ENCODE peak calls at places on chromosomes 13 and 19, in five cellular contexts. N is fibroblast of the aortic adventitia; Y is astrocyte of the spinal cord; H is CD8-positive, alpha-beta T cell; T is cardiac fibroblast. X is an unnamed sample.

GRCh38 chr13:102721800-102722231 is 27.0 kb upstream of the METTL21C start:
- DNase-seq in N (peak), H (no peak), T (peak), Y (no peak), X (no peak)

GRCh38 chr19:6055013-6055795 is 55.1 kb downstream of the RFX2 start:
- DNase-seq in T (no peak), H (no peak), N (peak), Y (no peak), X (no peak)

GRCh38 chr19:41339936-41340335 is 13.8 kb downstream of the TGFB1 start:
- DNase-seq in T (peak), Y (no peak), H (no peak), N (peak), X (no peak)

GRCh38 chr19:13633522-13633922 is 127.2 kb upstream of the CACNA1A start:
- DNase-seq in T (no peak), H (no peak), N (no peak), Y (no peak), X (no peak)

GRCh38 chr19:525857-526419 is 5.6 kb upstream of the CDC34 start:
- DNase-seq in T (no peak), Y (no peak), H (no peak), N (no peak), X (no peak)

GRCh38 chr13:57030671-57031070 is 110.0 kb upstream of the PRR20A start:
- DNase-seq in Y (no peak), T (no peak), H (no peak), N (no peak), X (no peak)

GRCh38 chr13:94345374-94346195 is 133.9 kb downstream of the DCT start:
- DNase-seq in Y (peak), T (peak), N (peak), H (no peak), X (no peak)

GRCh38 chr13:112903071-112903577 is 65.9 kb upstream of the MCF2L start:
- DNase-seq in N (no peak), Y (no peak), H (no peak), T (no peak), X (no peak)

GRCh38 chr13:91571681-91572080 is 173.3 kb downstream of the GPC5 start:
- DNase-seq in N (no peak), H (no peak), T (no peak), Y (no peak), X (no peak)

GRCh38 chr13:38395505-38395803 is 45.8 kb downstream of the UFM1 start:
- DNase-seq in Y (no peak), T (no peak), N (no peak), H (no peak), X (no peak)

GRCh38 chr13:106276876-106277275 is 258.6 kb downstream of the EFNB2 start:
- DNase-seq in N (no peak), T (no peak), Y (peak), H (no peak), X (no peak)

GRCh38 chr19:17488593-17489391 is 18.5 kb downstream of the SLC27A1 start:
- DNase-seq in H (peak), N (no peak), Y (no peak), T (no peak), X (peak)

GRCh38 chr19:50728084-50728737 is 5.0 kb downstream of the CLEC11A start:
- DNase-seq in Y (peak), H (peak), T (peak), N (peak), X (peak)

GRCh38 chr13:42039457-42039945 is 8.9 kb upstream of the DGKH start:
- DNase-seq in H (no peak), N (no peak), Y (no peak), T (no peak), X (peak)

GRCh38 chr19:37933965-37934364 is 27.0 kb downstream of the SIPA1L3 start:
- DNase-seq in H (no peak), T (peak), Y (peak), N (peak), X (no peak)

GRCh38 chr19:43820098-43820860 is 6.8 kb upstream of the ZNF283 start:
- DNase-seq in N (peak), T (peak), H (no peak), Y (peak), X (peak)

GRCh38 chr19:50147462-50148423 is 15.3 kb downstream of the IZUMO2 start:
- DNase-seq in Y (peak), H (peak), N (peak), T (peak), X (peak)

GRCh38 chr13:88526186-88526852 is 855.1 kb downstream of the SLITRK5 start:
- DNase-seq in H (no peak), Y (no peak), N (no peak), T (no peak), X (no peak)

GRCh38 chr19:1134431-1134830 is 30.6 kb downstream of the GPX4 start:
- DNase-seq in H (no peak), Y (no peak), N (peak), T (peak), X (no peak)

GRCh38 chr13:91308299-91308698 is 39.2 kb upstream of the MIR17HG start:
- DNase-seq in H (no peak), T (no peak), Y (no peak), N (no peak), X (no peak)

GRCh38 chr19:54316746-54317107 is 3.8 kb upstream of the LILRA5 start:
- DNase-seq in N (no peak), H (no peak), T (no peak), Y (no peak), X (no peak)

GRCh38 chr13:98977568-98978270 is at the start of gene DOCK9:
- DNase-seq in N (peak), T (peak), Y (peak), H (no peak), X (no peak)

GRCh38 chr19:1213391-1214286 is 8.1 kb downstream of the STK11 start:
- DNase-seq in H (no peak), T (peak), Y (peak), N (no peak), X (peak)

GRCh38 chr19:584240-585001 is 5.3 kb upstream of the HCN2 start:
- DNase-seq in H (peak), Y (peak), N (peak), T (peak), X (peak)

GRCh38 chr13:40247845-40248244 is 418.6 kb downstream of the FOXO1 start:
- DNase-seq in Y (no peak), T (peak), N (peak), H (no peak), X (peak)

GRCh38 chr19:42126565-42126964 is 5.7 kb downstream of the POU2F2 start:
- DNase-seq in H (no peak), N (no peak), Y (no peak), T (no peak), X (no peak)

GRCh38 chr19:56637976-56638555 is 4.9 kb upstream of the SMIM17 start:
- DNase-seq in T (peak), Y (peak), N (peak), H (no peak), X (peak)

GRCh38 chr13:51838235-51838846 is 6.6 kb downstream of the TMEM272 start:
- DNase-seq in Y (peak), T (peak), H (no peak), N (peak), X (no peak)

GRCh38 chr19:14167594-14168138 is 31.3 kb upstream of the ASF1B start:
- DNase-seq in Y (no peak), N (no peak), T (no peak), H (peak), X (no peak)

GRCh38 chr19:55119053-55119452 is 1.6 kb upstream of the PPP1R12C start:
- DNase-seq in H (no peak), T (no peak), Y (no peak), N (no peak), X (no peak)

GRCh38 chr13:114161028-114161556 is 18.0 kb upstream of the CFAP97D2 start:
- DNase-seq in Y (no peak), H (no peak), T (no peak), N (no peak), X (no peak)

GRCh38 chr13:51292000-51292550 is 47.4 kb upstream of the SERPINE3 start:
- DNase-seq in T (peak), N (peak), H (no peak), Y (peak), X (no peak)

GRCh38 chr13:97005631-97006262 is 11.5 kb upstream of the OXGR1 start:
- DNase-seq in T (peak), H (no peak), Y (peak), N (peak), X (no peak)

GRCh38 chr13:46173656-46174055 is 8.3 kb downstream of the LCP1 start:
- DNase-seq in N (no peak), T (no peak), H (no peak), Y (no peak), X (no peak)

GRCh38 chr13:83503424-83503823 is 378.9 kb downstream of the SLITRK1 start:
- DNase-seq in H (no peak), T (peak), N (peak), Y (peak), X (no peak)

GRCh38 chr13:72542241-72542640 is 185.2 kb downstream of the MZT1 start:
- DNase-seq in N (no peak), Y (no peak), H (no peak), T (no peak), X (no peak)

GRCh38 chr19:9958451-9958850 is 22.1 kb upstream of the OLFM2 start:
- DNase-seq in Y (peak), T (peak), H (no peak), N (peak), X (no peak)
- TF ChIP-seq CTCF in Y (no peak), T (no peak), H (no peak), N (peak), X (no peak)

GRCh38 chr13:50268500-50268899 is 253.3 kb downstream of the KCNRG start:
- DNase-seq in T (peak), H (no peak), N (peak), Y (no peak), X (no peak)
- TF ChIP-seq CTCF in T (peak), H (no peak), N (peak), Y (no peak), X (no peak)

DNA sequence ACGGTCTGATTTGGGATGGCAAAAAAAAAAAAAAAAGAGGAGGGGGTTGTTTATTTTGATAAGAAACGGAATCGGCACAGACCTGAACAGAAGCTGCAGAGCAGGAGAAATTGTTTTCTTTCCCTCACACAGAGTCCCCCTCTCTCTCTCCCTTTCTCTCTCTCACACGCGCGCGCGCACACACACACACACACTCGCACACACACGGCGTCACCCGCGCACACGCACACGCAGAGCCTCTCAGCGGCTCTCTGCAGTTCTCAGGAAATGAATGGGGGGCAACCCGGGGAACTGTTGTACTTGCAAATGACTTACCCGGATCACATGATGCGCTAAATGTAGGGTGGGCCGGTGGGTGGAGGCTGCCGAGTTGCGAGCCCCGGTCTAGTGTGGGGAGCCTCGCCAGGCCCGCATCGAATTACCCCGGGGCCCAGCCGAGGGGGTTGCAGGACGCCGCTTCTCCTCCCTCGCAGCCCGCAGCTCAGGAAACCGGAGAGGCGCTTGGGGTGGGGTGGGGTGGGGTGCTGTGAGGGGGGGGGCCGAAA is 475 bp downstream of the KLF12 start:
- DNase-seq in Y (peak), H (peak), T (peak), N (peak), X (peak)
- TF ChIP-seq CTCF in Y (no peak), H (no peak), T (no peak), N (no peak), X (no peak)

GRCh38 chr13:66492479-66492878 is 737.7 kb downstream of the PCDH9 start:
- DNase-seq in Y (no peak), T (no peak), N (no peak), H (no peak), X (no peak)
- TF ChIP-seq CTCF in Y (no peak), T (peak), N (no peak), H (no peak), X (no peak)

DNA sequence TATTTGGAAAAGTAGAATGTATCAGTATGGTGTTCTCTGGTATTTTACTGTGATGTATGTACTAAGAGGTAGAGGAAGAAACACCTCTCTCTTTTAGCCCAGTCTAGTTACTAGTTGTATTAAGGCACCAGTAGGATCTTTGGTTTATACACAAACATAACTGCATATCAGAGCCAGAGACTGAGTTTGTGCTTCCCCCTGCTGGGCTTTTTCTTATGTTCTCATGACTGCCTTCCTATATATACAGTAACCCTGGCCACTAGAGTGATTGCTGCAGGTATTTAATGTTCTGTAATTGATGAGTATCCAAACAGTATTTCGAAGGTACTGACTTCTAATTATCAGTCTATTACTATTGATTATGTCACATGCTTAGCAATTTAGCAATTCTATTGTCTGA is 202.5 kb upstream of the KLHL1 start:
- DNase-seq in N (no peak), H (no peak), Y (peak), T (peak), X (no peak)
- TF ChIP-seq CTCF in N (no peak), H (no peak), Y (peak), T (no peak), X (no peak)

GRCh38 chr19:47765522-47766358 is 12.8 kb upstream of the SELENOW start:
- DNase-seq in H (no peak), Y (no peak), T (peak), N (peak), X (peak)
- TF ChIP-seq CTCF in H (peak), Y (peak), T (peak), N (peak), X (peak)

GRCh38 chr19:28242317-28242927 is 970.5 kb downstream of the UQCRFS1 start:
- DNase-seq in T (peak), Y (peak), H (no peak), N (peak), X (peak)
- TF ChIP-seq CTCF in T (peak), Y (peak), H (peak), N (peak), X (peak)

GRCh38 chr19:7868671-7869452 is 5.3 kb downstream of the PRR36 start:
- DNase-seq in T (peak), Y (peak), H (peak), N (peak), X (peak)
- TF ChIP-seq CTCF in T (peak), Y (peak), H (peak), N (peak), X (peak)

X was measured in GM10248.